ENCODE peak calls at places on chromosomes 16 and 17, in eight cellular contexts. W is stimulated activated CD8-positive, alpha-beta memory T cell treated with anti-CD3 and anti-CD28 coated beads, Interleukin-4, amount 100 ng/mL, for 4 hours; A is aorta; E is A673; M is NCI-H1092; C is fibroblast of the conjunctiva; Z is HEK293T; H is GM23248. L is an unnamed sample.

GRCh38 chr16:28210979-28211505 is 723 bp downstream of the XPO6 start:
- DNase-seq in W (peak), A (peak), E (peak), M (peak), C (peak), Z (peak), H (peak), L (peak)

GRCh38 chr17:68381076-68381900 is 76.0 kb downstream of the WIPI1 start:
- DNase-seq in W (no peak), A (peak), E (no peak), M (no peak), C (peak), Z (no peak), H (peak), L (no peak)

GRCh38 chr16:17358846-17359245 is 111.9 kb downstream of the XYLT1 start:
- DNase-seq in W (no peak), A (no peak), E (no peak), M (no peak), C (no peak), Z (no peak), H (peak), L (no peak)

GRCh38 chr16:20610192-20610891 is 34.2 kb upstream of the ACSM2B start:
- DNase-seq in W (no peak), A (peak), E (no peak), M (peak), C (no peak), Z (no peak), H (no peak), L (no peak)

GRCh38 chr17:64218066-64218465 is 45.0 kb downstream of the TEX2 start:
- DNase-seq in W (no peak), A (no peak), E (no peak), M (no peak), C (no peak), Z (no peak), H (no peak), L (no peak)

GRCh38 chr17:61464121-61464905 is 12.1 kb downstream of the TBX4 start:
- DNase-seq in W (no peak), A (no peak), E (no peak), M (no peak), C (no peak), Z (no peak), H (no peak), L (no peak)

GRCh38 chr16:5925850-5926249 is 828.3 kb upstream of the EEF2KMT start:
- DNase-seq in W (no peak), A (no peak), E (no peak), M (no peak), C (no peak), Z (no peak), H (no peak), L (no peak)

GRCh38 chr16:1390239-1390638 is 24.3 kb downstream of the UNKL start:
- DNase-seq in W (no peak), A (no peak), E (no peak), M (no peak), C (no peak), Z (no peak), H (no peak), L (no peak)

GRCh38 chr16:70753694-70754325 is 47.1 kb downstream of the VAC14 start:
- DNase-seq in W (no peak), A (no peak), E (no peak), M (no peak), C (no peak), Z (no peak), H (no peak), L (no peak)

GRCh38 chr17:68035131-68035522 is 408 bp upstream of the KPNA2 start:
- DNase-seq in W (peak), A (peak), E (peak), M (no peak), C (no peak), Z (peak), H (peak), L (peak)

GRCh38 chr17:10790491-10791401 is 13.2 kb downstream of the TMEM238L start:
- DNase-seq in W (no peak), A (no peak), E (no peak), M (no peak), C (no peak), Z (no peak), H (peak), L (no peak)

GRCh38 chr17:75998327-75998795 is 2.3 kb upstream of the CDK3 start:
- DNase-seq in W (no peak), A (peak), E (no peak), M (no peak), C (no peak), Z (no peak), H (no peak), L (no peak)

GRCh38 chr17:10600551-10600950 is 51.1 kb upstream of the MYH2 start:
- DNase-seq in W (no peak), A (no peak), E (no peak), M (no peak), C (no peak), Z (no peak), H (peak), L (no peak)

GRCh38 chr16:74296120-74296464 is 522 bp upstream of the PSMD7 start:
- DNase-seq in W (no peak), A (no peak), E (no peak), M (no peak), C (peak), Z (no peak), H (no peak), L (peak)

GRCh38 chr16:81478876-81479496 is 34.4 kb downstream of the CMIP start:
- DNase-seq in W (no peak), A (peak), E (no peak), M (no peak), C (no peak), Z (no peak), H (no peak), L (no peak)